ENCODE peak calls at places on chromosomes 5 and 9, in nine cellular contexts. T is suprapubic skin; S is neural progenitor cell; I is iPS DF 6.9; W is A549; K is hepatocyte; P is CD4-positive, alpha-beta T cell; Y is mucosa of descending colon; Q is thyroid gland. C is an unnamed sample. For H3K9me3, the result is how much of the 10 kb centered on the place peaks cover.

GRCh38 chr5:124402144-124402581 is 344.3 kb downstream of the ZNF608 start:
- DNase-seq in T (peak), S (no peak), I (no peak), W (no peak), K (peak), P (no peak), Y (peak), Q (peak), C (peak)

GRCh38 chr5:19531374-19531952 is 456.5 kb downstream of the CDH18 start:
- DNase-seq in T (no peak), S (no peak), I (no peak), W (no peak), K (no peak), P (no peak), Y (no peak), Q (no peak), C (no peak)

GRCh38 chr9:26243722-26244121 is 565.5 kb upstream of the TUSC1 start:
- DNase-seq in T (no peak), S (no peak), I (no peak), W (no peak), K (no peak), P (no peak), Y (no peak), Q (no peak), C (no peak)

GRCh38 chr5:159510282-159510681 is 180.0 kb upstream of the IL12B start:
- DNase-seq in T (peak), S (peak), I (peak), W (no peak), K (peak), P (no peak), Y (peak), Q (peak), C (no peak)

GRCh38 chr5:56479701-56480304 is 246.7 kb upstream of the ANKRD55 start:
- DNase-seq in T (no peak), S (no peak), I (no peak), W (no peak), K (no peak), P (peak), Y (no peak), Q (peak), C (peak)

GRCh38 chr5:140548791-140549190 is 1.3 kb downstream of the EIF4EBP3 start:
- DNase-seq in T (peak), S (no peak), I (no peak), W (no peak), K (no peak), P (no peak), Y (no peak), Q (no peak), C (peak)

GRCh38 chr5:34586117-34586885 is 69.8 kb upstream of the RAI14 start:
- DNase-seq in T (no peak), S (no peak), I (no peak), W (peak), K (no peak), P (no peak), Y (no peak), Q (no peak), C (no peak)

GRCh38 chr5:177132504-177133118 is 962 bp upstream of the NSD1 start:
- DNase-seq in T (peak), S (peak), I (no peak), W (no peak), K (peak), P (peak), Y (no peak), Q (peak), C (peak)

GRCh38 chr5:95317687-95318086 is 32.8 kb upstream of the MCTP1 start:
- DNase-seq in T (no peak), S (no peak), I (no peak), W (no peak), K (no peak), P (no peak), Y (no peak), Q (no peak), C (no peak)

GRCh38 chr5:102975040-102975439 is 144.9 kb downstream of the GIN1 start:
- DNase-seq in T (no peak), S (no peak), I (no peak), W (no peak), K (no peak), P (no peak), Y (no peak), Q (no peak), C (no peak)

GRCh38 chr5:148952097-148952828 is 110.6 kb downstream of the SH3TC2 start:
- DNase-seq in T (no peak), S (no peak), I (no peak), W (no peak), K (no peak), P (no peak), Y (no peak), Q (no peak), C (no peak)

GRCh38 chr9:120032639-120033038 is 547.3 kb downstream of the CDK5RAP2 start:
- DNase-seq in T (no peak), S (no peak), I (no peak), W (no peak), K (no peak), P (no peak), Y (no peak), Q (no peak), C (no peak)

GRCh38 chr5:16364906-16365305 is 100.7 kb downstream of the ZNF622 start:
- DNase-seq in T (no peak), S (no peak), I (no peak), W (no peak), K (no peak), P (no peak), Y (no peak), Q (no peak), C (no peak)

GRCh38 chr5:169450464-169450863 is 133.1 kb upstream of the SPDL1 start:
- DNase-seq in T (peak), S (no peak), I (no peak), W (no peak), K (peak), P (no peak), Y (no peak), Q (peak), C (no peak)

GRCh38 chr9:69325409-69326212 is 596 bp downstream of the ENTREP1 start:
- DNase-seq in T (no peak), S (peak), I (no peak), W (peak), K (peak), P (no peak), Y (peak), Q (peak), C (no peak)

GRCh38 chr9:97840521-97840920 is 12.5 kb upstream of the FOXE1 start:
- DNase-seq in T (no peak), S (no peak), I (no peak), W (no peak), K (no peak), P (no peak), Y (no peak), Q (no peak), C (no peak)

GRCh38 chr5:83096660-83097334 is 19.4 kb downstream of the XRCC4 start:
- DNase-seq in T (no peak), S (no peak), I (no peak), W (no peak), K (no peak), P (no peak), Y (no peak), Q (no peak), C (no peak)

GRCh38 chr9:79980440-79980839 is 408.7 kb downstream of the TLE4 start:
- DNase-seq in T (no peak), S (peak), I (no peak), W (no peak), K (no peak), P (no peak), Y (no peak), Q (no peak), C (no peak)

GRCh38 chr5:89946514-89946913 is 463.0 kb downstream of the CETN3 start:
- DNase-seq in T (no peak), S (no peak), I (no peak), W (no peak), K (no peak), P (no peak), Y (no peak), Q (no peak), C (no peak)

GRCh38 chr5:380701-381309 is 59.3 kb downstream of the AHRR start:
- DNase-seq in T (peak), S (no peak), I (no peak), W (no peak), K (no peak), P (no peak), Y (peak), Q (no peak), C (peak)

GRCh38 chr5:116531117-116531516 is 43.5 kb downstream of the SEMA6A start:
- DNase-seq in T (no peak), S (no peak), I (no peak), W (no peak), K (no peak), P (no peak), Y (no peak), Q (no peak), C (no peak)

GRCh38 chr9:133725886-133726285 is 12.3 kb downstream of the SARDH start:
- DNase-seq in T (no peak), S (no peak), I (no peak), W (no peak), K (no peak), P (no peak), Y (no peak), Q (no peak), C (no peak)

GRCh38 chr5:33231935-33232334 is 208.8 kb upstream of the TARS1 start:
- DNase-seq in T (no peak), S (no peak), I (no peak), W (no peak), K (no peak), P (no peak), Y (no peak), Q (no peak), C (no peak)

GRCh38 chr9:14343236-14343947 is 29.5 kb upstream of the NFIB start:
- DNase-seq in T (no peak), S (no peak), I (no peak), W (no peak), K (no peak), P (no peak), Y (no peak), Q (peak), C (no peak)

GRCh38 chr9:101586651-101587050 is 8.1 kb downstream of the PPP3R2 start:
- DNase-seq in T (no peak), S (no peak), I (no peak), W (no peak), K (no peak), P (no peak), Y (no peak), Q (no peak), C (no peak)

GRCh38 chr5:133243196-133243595 is 191.4 kb downstream of the HSPA4 start:
- DNase-seq in T (no peak), S (no peak), I (no peak), W (no peak), K (no peak), P (no peak), Y (no peak), Q (no peak), C (no peak)
- H3K9me3 ChIP-seq in T (under half), S (under half), I (under half), W (under half), K (under half), P (under half), Y (under half), Q (under half), C (under half)

GRCh38 chr5:143328589-143329220 is 74.8 kb downstream of the NR3C1 start:
- DNase-seq in T (no peak), S (no peak), I (no peak), W (no peak), K (no peak), P (no peak), Y (no peak), Q (no peak), C (no peak)
- H3K9me3 ChIP-seq in T (under half), S (under half), I (under half), W (under half), K (under half), P (under half), Y (under half), Q (under half), C (under half)

GRCh38 chr5:165309446-165309845 is 1804.0 kb downstream of the MAT2B start:
- DNase-seq in T (no peak), S (no peak), I (no peak), W (no peak), K (no peak), P (no peak), Y (no peak), Q (no peak), C (no peak)

GRCh38 chr5:165310031-165310430 is 1804.6 kb downstream of the MAT2B start:
- DNase-seq in T (no peak), S (no peak), I (no peak), W (no peak), K (no peak), P (no peak), Y (no peak), Q (no peak), C (no peak)

GRCh38 chr5:165304193-165304820 is 1798.9 kb downstream of the MAT2B start:
- DNase-seq in T (no peak), S (no peak), I (no peak), W (no peak), K (no peak), P (no peak), Y (no peak), Q (no peak), C (no peak)
- H3K9me3 ChIP-seq in T (under half), S (under half), I (under half), W (under half), K (under half), P (under half), Y (under half), Q (under half), C (under half)

DNA sequence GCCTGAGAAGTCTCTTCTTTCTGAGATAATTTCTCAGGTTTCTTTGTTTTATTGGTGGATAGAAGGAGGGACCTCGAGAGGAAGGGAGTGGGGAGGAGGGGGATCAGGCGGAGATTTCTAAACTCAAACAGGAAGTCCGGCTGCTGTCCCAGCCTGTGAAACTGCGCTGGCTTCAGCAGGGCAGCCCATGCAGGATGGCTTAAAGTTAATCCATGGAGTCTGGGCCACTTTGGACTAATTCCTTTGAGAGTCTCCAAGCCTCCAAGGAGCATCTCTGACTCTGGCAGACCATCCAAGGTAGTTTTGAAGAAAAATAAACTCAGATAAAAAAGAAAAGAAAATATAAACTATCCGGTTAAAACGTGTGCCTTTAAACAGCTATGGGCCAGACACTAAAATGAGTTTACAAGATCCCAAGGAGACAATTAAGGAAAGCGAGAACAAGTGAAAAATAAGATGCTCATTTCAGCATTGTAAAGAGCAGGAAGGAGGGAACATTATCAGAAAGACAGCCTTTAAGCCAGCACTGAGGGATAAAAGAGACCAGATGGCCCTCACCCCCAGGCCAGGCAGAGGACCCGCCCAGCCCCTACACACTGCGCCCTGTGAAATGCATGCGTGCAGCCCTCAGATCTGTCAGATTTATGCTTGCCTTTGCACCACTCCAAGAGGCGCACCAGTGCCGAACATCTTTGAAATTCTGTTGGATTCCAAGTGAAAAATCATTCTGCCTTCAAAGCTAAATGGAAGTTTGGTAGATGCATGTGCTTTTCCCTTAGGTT is 378.2 kb downstream of the MLLT3 start:
- DNase-seq in T (no peak), S (peak), I (no peak), W (no peak), K (no peak), P (no peak), Y (no peak), Q (no peak), C (no peak)
- H3K9me3 ChIP-seq in T (under half), S (under half), I (under half), W (under half), K (under half), P (under half), Y (under half), Q (under half), C (under half)

DNA sequence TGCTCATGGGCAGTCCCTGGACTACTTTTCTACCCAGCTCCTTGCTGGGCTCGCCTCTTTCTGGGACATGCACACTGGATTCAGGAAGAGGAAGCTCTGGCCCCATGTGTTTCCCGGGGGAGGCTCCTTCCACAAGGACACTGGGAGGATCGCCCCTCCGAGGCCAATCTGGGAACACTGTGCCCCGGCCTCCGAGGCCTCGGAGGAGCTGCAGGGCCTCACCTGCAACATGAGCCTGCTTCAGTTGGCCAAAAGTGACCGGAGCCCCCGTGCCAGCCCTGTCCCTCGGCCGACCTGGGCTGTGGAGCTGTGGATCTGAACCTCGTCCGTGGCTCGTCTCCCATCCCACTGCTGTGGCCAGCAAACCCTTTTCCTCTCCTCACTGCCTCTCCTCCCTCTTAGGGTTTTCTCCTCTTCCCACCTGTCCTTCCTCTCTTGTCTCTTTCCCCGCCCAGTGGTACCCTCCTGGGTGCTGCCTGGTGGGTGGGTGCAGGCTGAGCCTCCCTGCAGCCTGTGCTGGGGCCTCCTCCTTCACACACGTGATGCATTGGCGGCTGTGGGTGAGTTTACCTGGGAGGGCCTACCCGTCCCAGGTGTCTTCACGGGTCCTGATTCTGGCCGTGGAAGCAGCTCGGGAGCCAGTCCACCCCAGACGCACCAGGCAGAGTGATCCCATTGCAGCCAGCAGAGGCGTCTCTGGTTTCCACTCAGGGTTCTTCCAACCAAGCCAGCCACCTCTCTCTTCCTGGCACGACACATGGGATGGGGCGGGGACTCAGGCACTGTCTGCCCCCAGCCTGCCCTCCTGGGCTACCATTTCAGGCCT is 241.8 kb downstream of the CACNA1B start:
- DNase-seq in T (no peak), S (no peak), I (no peak), W (no peak), K (no peak), P (no peak), Y (no peak), Q (no peak), C (no peak)
- H3K9me3 ChIP-seq in T (under half), S (under half), I (under half), W (under half), K (under half), P (under half), Y (under half), Q (under half), C (under half)

DNA sequence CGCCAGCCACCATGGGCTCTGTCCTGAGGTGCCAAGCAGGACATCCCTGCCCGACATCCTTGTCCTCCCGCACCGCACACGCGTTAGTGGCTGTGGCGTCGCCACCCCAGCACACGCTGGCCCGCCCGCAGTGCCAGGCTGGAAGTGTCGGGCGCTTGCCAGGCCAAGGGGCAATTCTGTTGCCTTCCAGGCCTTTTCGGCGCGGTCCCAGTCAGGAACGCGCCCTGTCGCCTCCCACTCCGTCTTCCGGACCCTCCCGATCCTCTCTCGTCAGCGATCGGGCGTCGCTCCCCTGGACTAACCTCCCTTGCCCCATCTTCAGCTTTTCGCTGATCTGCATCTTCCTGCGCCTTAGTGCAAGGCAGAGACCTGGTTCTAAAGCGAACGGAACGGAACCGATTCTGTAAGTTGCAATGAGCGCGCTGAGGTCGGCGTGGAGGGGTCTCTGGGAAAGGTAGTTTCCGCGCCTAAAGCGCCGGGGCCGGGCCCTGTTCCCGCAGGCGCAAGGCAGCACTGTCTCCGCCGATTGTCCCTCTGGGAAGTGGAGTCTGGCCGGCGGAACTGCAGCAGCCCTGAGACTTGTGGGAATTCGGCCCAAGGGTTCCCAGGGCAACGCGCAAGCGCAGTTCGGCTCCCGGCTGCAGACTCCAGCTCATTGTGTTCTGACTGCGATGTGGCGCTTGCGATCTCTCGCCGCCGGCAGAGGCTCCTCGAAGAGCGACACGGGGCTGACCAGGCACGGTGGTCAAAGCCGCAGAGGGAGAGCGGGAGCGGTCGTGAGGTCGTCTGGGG is at the start of gene ZNF454:
- DNase-seq in T (peak), S (no peak), I (peak), W (no peak), K (no peak), P (no peak), Y (peak), Q (peak), C (peak)
- H3K9me3 ChIP-seq in T (half or more), S (under half), I (under half), W (under half), K (under half), P (half or more), Y (half or more), Q (under half), C (half or more)

GRCh38 chr5:54965806-54966205 is 19.6 kb downstream of the ESM1 start:
- DNase-seq in T (no peak), S (no peak), I (no peak), W (no peak), K (no peak), P (no peak), Y (no peak), Q (no peak), C (no peak)

GRCh38 chr5:54969856-54970828 is 15.3 kb downstream of the ESM1 start:
- DNase-seq in T (no peak), S (no peak), I (no peak), W (no peak), K (no peak), P (no peak), Y (no peak), Q (no peak), C (no peak)

GRCh38 chr5:54959673-54960418 is 25.5 kb downstream of the ESM1 start:
- DNase-seq in T (no peak), S (peak), I (peak), W (no peak), K (no peak), P (no peak), Y (no peak), Q (no peak), C (no peak)

GRCh38 chr5:54969242-54969641 is 16.2 kb downstream of the ESM1 start:
- DNase-seq in T (no peak), S (no peak), I (no peak), W (no peak), K (no peak), P (no peak), Y (no peak), Q (no peak), C (no peak)

GRCh38 chr5:54964405-54964804 is 21.0 kb downstream of the ESM1 start:
- DNase-seq in T (no peak), S (no peak), I (no peak), W (no peak), K (no peak), P (no peak), Y (no peak), Q (no peak), C (no peak)
- H3K9me3 ChIP-seq in T (under half), S (under half), I (under half), W (under half), K (under half), P (under half), Y (under half), Q (under half), C (under half)